ENCODE peak calls at places on chromosomes 11 and 22, in six cellular contexts. I is BE2C; S is adipocyte; H is effector memory CD4-positive, alpha-beta T cell; J is hepatocyte; D is mucosa of descending colon. Z is an unnamed sample. For H3K4me1, the result is how much of the 10 kb centered on the place peaks cover.

GRCh38 chr11:128476729-128477128 is 110.6 kb downstream of the ETS1 start:
- DNase-seq in H (peak), I (no peak), J (peak), D (peak), S (no peak), Z (no peak)

GRCh38 chr11:10659339-10660216 is 34.0 kb downstream of the IRAG1 start:
- DNase-seq in I (peak), H (no peak), S (peak), J (peak), D (no peak), Z (no peak)

GRCh38 chr22:20434264-20434751 is 3.3 kb downstream of the SCARF2 start:
- DNase-seq in S (no peak), J (no peak), D (no peak), H (no peak), I (no peak), Z (no peak)

GRCh38 chr11:95792700-95793099 is 2.4 kb downstream of the CEP57 start:
- DNase-seq in I (no peak), J (no peak), D (no peak), H (no peak), S (no peak), Z (no peak)

GRCh38 chr22:35835267-35835997 is 117.8 kb downstream of the APOL5 start:
- DNase-seq in J (no peak), I (no peak), D (no peak), S (peak), H (no peak), Z (no peak)

GRCh38 chr11:77038029-77038824 is 4.0 kb downstream of the B3GNT6 start:
- DNase-seq in H (no peak), D (no peak), I (no peak), S (no peak), J (no peak), Z (no peak)

GRCh38 chr11:60978546-60979380 is 7.3 kb downstream of the CD6 start:
- DNase-seq in S (no peak), H (no peak), I (no peak), J (no peak), D (no peak), Z (no peak)

GRCh38 chr11:77046060-77046501 is 11.9 kb downstream of the B3GNT6 start:
- DNase-seq in H (peak), D (peak), J (peak), I (peak), S (peak), Z (peak)

GRCh38 chr11:5476184-5476819 is 12.2 kb upstream of the OR52D1 start:
- DNase-seq in S (peak), I (peak), J (peak), D (peak), H (peak), Z (peak)

GRCh38 chr11:47864910-47865309 is 16.8 kb upstream of the NUP160 start:
- DNase-seq in H (no peak), J (no peak), D (no peak), S (peak), I (no peak), Z (no peak)

GRCh38 chr11:62461740-62462522 is 43.1 kb downstream of the SCGB1A1 start:
- DNase-seq in I (no peak), J (no peak), S (peak), D (no peak), H (no peak), Z (no peak)

GRCh38 chr11:1285876-1286275 is 23.6 kb downstream of the TOLLIP start:
- DNase-seq in J (no peak), H (no peak), I (no peak), D (no peak), S (no peak), Z (no peak)

DNA sequence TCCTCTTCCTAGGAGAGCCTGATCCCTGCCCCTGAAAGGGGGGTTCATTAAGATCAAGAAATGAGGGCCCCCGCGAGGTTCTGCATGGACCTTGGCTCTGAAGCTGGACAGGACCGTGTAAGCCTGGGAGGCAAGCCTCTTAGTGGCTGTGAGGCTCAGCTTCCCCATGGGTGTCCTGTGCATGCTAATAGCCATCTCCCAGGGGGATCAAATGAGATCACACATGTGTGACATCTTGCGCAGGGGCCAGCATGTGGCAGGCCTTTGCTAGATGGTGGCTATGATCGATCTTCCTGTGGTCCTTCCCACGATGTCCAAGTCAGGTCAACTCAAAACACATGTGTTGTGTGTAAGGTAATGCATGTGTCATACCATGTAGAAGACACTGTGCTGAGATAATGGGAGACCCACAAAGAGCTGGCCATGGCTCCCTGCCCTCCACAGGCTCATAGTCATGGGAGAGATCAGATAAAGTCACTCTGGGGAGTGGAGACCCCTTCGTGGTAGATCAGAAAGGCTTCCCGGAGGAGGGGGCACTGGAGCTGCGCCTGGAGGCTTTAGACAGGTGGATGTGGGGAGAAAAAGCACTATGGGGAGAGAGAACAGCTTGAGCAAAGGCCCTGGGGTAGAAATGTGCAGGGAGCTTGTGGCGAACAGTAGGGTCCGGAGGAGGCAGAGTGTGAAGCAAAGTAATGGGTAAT is 3.7 kb downstream of the RAC2 start:
- DNase-seq in S (no peak), D (no peak), J (no peak), I (no peak), H (no peak), Z (no peak)
- H3K4me1 ChIP-seq in S (under half), D (under half), J (under half), I (under half), H (half or more), Z (under half)

DNA sequence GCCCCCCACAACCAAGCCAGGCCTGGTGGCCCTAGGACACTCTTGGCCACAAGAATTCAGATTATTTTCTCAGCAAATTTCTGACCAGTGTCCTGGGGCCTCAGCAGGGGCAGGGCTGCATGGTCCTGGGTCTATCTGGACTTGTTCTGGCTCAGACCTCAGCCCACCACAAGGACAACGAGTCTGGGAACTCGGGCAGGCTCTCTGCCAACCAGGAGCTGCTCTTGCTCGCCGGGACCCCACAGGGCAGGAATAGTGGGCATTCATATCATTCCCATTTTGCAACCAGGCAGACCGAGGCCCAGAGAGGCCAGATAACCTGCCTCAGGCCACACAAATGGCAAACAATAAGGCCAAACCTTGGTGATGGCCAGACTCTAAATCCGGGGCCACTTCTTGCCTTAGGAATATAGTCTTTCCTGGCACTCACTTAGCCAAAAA is 75.4 kb upstream of the WNT7B start:
- DNase-seq in J (no peak), D (no peak), S (peak), H (no peak), I (peak), Z (no peak)
- H3K4me1 ChIP-seq in J (under half), D (under half), S (half or more), H (under half), I (under half), Z (under half)

DNA sequence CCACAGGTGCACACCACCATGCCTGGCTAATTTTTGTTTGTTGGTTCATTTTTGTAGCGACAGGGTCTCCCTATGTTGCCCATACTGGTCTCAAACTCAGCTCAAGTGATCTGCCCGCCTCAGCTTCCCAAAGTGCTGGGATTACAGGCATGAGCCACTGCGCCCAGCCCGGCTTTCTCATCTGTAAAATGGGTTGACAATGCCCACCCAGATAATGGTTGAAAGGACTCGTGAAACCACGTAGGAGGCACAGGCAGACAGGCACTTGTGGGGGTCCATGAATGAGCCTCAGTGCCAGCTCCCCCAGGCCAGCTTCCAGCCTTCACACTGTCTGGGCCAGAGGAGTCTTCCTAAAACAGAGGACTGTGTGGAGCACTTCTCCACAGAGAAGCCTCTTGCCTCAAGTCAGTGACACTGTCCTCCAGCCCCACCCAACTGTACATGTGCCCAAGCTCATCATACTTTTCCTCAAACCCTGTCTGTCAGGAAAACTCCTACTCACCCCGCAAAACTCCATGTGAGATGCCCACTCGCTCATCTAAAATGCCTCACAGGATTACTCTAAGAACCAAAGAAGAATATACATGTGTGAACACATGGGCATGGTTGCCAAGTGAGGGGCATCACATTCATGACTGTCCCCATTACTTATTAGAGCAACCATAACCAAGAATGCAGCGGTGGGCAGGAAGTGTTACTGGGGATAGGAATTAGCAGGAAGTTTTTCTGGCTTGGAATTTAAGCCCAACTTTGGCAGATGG is 32.1 kb upstream of the WNT7B start:
- DNase-seq in H (no peak), J (no peak), S (no peak), D (no peak), I (no peak), Z (no peak)
- H3K4me1 ChIP-seq in H (under half), J (under half), S (half or more), D (under half), I (under half), Z (under half)

GRCh38 chr11:131583823-131584222 is 213.4 kb downstream of the NTM start:
- DNase-seq in D (no peak), J (no peak), H (no peak), I (no peak), S (no peak), Z (no peak)

GRCh38 chr11:131588057-131588456 is 217.6 kb downstream of the NTM start:
- DNase-seq in H (no peak), I (no peak), S (no peak), D (no peak), J (no peak), Z (no peak)

GRCh38 chr11:131581006-131581405 is 210.6 kb downstream of the NTM start:
- DNase-seq in D (no peak), S (no peak), I (no peak), J (no peak), H (no peak), Z (no peak)

GRCh38 chr11:131582021-131582531 is 211.7 kb downstream of the NTM start:
- DNase-seq in S (no peak), D (no peak), I (no peak), J (no peak), H (no peak), Z (no peak)

GRCh38 chr11:131584694-131585592 is 214.5 kb downstream of the NTM start:
- DNase-seq in H (no peak), D (no peak), I (peak), S (no peak), J (no peak), Z (peak)
- H3K4me1 ChIP-seq in H (under half), D (under half), I (under half), S (under half), J (under half), Z (under half)

GRCh38 chr11:46669606-46670243 is 30.7 kb downstream of the ARHGAP1 start:
- DNase-seq in S (no peak), D (no peak), H (no peak), J (no peak), I (no peak), Z (peak)
- H3K4me1 ChIP-seq in S (under half), D (under half), H (half or more), J (under half), I (under half), Z (under half)

GRCh38 chr22:27220349-27220748 is 563.0 kb downstream of the MIAT start:
- DNase-seq in H (no peak), J (peak), I (no peak), S (peak), D (no peak), Z (no peak)
- H3K4me1 ChIP-seq in H (under half), J (under half), I (under half), S (under half), D (under half), Z (under half)

DNA sequence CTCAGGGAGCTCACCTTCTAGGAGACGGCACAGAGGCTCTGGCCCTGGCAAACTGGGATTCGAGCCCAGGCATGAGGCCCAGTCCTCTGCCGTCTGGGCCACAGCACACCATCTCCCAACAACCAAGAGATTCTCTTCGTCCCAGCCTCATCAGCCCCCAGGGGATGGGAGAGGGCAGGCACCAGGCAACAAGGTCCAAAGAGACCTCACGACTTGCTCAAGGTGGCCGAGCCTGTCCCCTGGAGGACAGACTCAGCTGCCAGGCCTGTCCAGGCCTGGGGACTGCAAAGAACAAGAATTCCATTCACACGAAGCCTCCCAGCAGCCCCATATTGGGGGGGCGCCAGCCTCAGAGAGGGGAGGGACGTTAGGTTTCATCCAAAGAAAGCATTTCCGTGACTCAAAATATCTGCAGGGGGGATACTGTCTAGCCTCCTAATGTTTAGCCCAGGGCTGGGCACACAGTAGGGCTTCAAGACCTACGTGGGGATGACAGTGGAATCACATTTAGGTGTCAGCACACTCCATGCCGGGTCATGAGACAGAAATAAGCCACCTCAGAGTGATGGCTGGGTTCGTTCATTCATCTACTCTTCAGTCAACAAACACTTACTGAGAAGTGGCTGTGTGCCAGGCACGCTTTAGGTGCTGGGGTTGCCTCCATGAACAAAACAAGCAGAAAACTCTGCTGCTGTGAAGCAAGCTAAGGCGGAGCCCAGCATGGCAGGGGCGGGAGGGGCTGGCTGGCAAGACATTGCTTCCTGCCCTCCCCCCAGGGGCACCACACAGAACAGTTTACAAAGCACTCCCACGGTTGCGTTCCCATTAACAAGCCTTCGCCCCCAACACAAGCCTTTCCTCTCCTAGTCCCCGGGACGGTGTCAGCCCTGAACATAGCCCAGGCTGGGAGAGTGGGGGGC is 1.2 kb downstream of the CARNS1 start:
- DNase-seq in D (peak), S (no peak), J (peak), H (peak), I (no peak), Z (peak)
- H3K4me1 ChIP-seq in D (under half), S (under half), J (under half), H (half or more), I (under half), Z (under half)

GRCh38 chr11:78417175-78417887 is at the start of gene GAB2:
- DNase-seq in S (no peak), D (peak), H (no peak), I (no peak), J (peak), Z (no peak)
- H3K4me1 ChIP-seq in S (under half), D (under half), H (under half), I (under half), J (under half), Z (under half)